ENCODE peak calls at places on chromosome 1, in seven cellular contexts. X is astrocyte of the spinal cord, C is fibroblast of mammary gland, A is GM04504, D is pancreas, O is T-helper 1 cell, T is left ventricle myocardium superior. R is an unnamed sample.
A peak's percentile ranks its signal among the peaks of the same experiment; 100 is the strongest.

GRCh38 chr1:241848680-241849344 is 808 bp downstream of the EXO1 start:
- DNase-seq in X (no peak), C (no peak), D (no peak), T (no peak), A (no peak), O (no peak), R (no peak)

GRCh38 chr1:74363220-74363619 is 128.0 kb downstream of the TNNI3K start:
- DNase-seq in O (no peak), A (no peak), C (no peak), T (peak; percentile 59), D (no peak), X (no peak), R (no peak)

GRCh38 chr1:23632479-23633160 is 59.0 kb upstream of the RPL11 start:
- DNase-seq in X (no peak), T (no peak), D (no peak), C (no peak), O (no peak), A (no peak), R (no peak)

GRCh38 chr1:208156310-208156709 is 87.9 kb downstream of the PLXNA2 start:
- DNase-seq in X (no peak), D (no peak), O (no peak), C (no peak), A (no peak), T (no peak), R (no peak)

GRCh38 chr1:15386128-15386824 is 23.4 kb upstream of the EFHD2 start:
- DNase-seq in D (no peak), O (no peak), X (no peak), C (no peak), T (no peak), A (no peak), R (no peak)

GRCh38 chr1:143611159-143611558 is 360.6 kb downstream of the FAM72C start:
- DNase-seq in C (peak; percentile 7), X (no peak), A (no peak), O (no peak), D (no peak), T (no peak), R (no peak)

GRCh38 chr1:204623894-204624361 is 61.6 kb downstream of the LRRN2 start:
- DNase-seq in X (no peak), A (no peak), O (peak; percentile 7), D (no peak), T (no peak), C (no peak), R (no peak)

GRCh38 chr1:209900734-209901133 is 37.3 kb upstream of the SYT14 start:
- DNase-seq in O (no peak), A (peak; percentile 47), D (no peak), X (peak; percentile 69), C (peak; percentile 79), T (no peak), R (no peak)

GRCh38 chr1:234956821-234957329 is 171.8 kb downstream of the TOMM20 start:
- DNase-seq in T (no peak), C (no peak), D (no peak), O (no peak), X (no peak), A (no peak), R (no peak)

GRCh38 chr1:25609921-25610320 is 6.7 kb upstream of the MAN1C1 start:
- DNase-seq in A (no peak), D (no peak), X (no peak), O (no peak), C (no peak), T (no peak), R (peak; percentile 32)

GRCh38 chr1:21594935-21595897 is 73.9 kb downstream of the RAP1GAP start:
- DNase-seq in T (peak; percentile 78), A (no peak), X (peak; percentile 47), D (peak; percentile 60), C (peak; percentile 63), O (no peak), R (peak; percentile 17)

R was measured in fibroblast of gingiva.